ENCODE peak calls at places on chromosome 6, in ten cellular contexts. N is upper lobe of right lung; T is amniotic epithelial cell; V is stimulated activated CD8-positive, alpha-beta memory T cell treated with anti-CD3 and anti-CD28 coated beads, Interleukin-15, amount 100 ng/mL, for 1 hour; W is NCI-H2029 treated with DMSO at 0.1 percent for 48 hours; Y is stromal cell of bone marrow; J is AG08396; Q is DMS153; S is amniotic stem cell; Z is NCI-H1436 treated with DMSO at 0.1 percent for 48 hours. L is an unnamed sample.

GRCh38 chr6:27081931-27082330 is 165.6 kb upstream of the PRSS16 start:
- DNase-seq in Q (peak; percentile 26), V (no peak), S (no peak), J (no peak), Z (no peak), N (no peak), T (no peak), W (no peak), Y (no peak), L (no peak)

GRCh38 chr6:151092561-151092960 is 147.2 kb upstream of the AKAP12 start:
- DNase-seq in N (no peak), Z (no peak), Y (no peak), J (no peak), W (no peak), V (no peak), Q (no peak), S (no peak), T (no peak), L (no peak)

GRCh38 chr6:155660243-155660977 is 204.8 kb upstream of the NOX3 start:
- DNase-seq in N (no peak), S (no peak), J (no peak), W (no peak), Y (no peak), Q (no peak), T (no peak), V (no peak), Z (no peak), L (no peak)

GRCh38 chr6:111482959-111483735 is at the start of gene REV3L:
- DNase-seq in S (peak; percentile 85), T (peak; percentile 69), Q (peak; percentile 77), N (peak; percentile 95), Y (peak; percentile 81), J (peak; percentile 83), V (peak; percentile 74), W (peak; percentile 79), Z (no peak), L (peak; percentile 96)

GRCh38 chr6:36834576-36835293 is 4.5 kb downstream of the CPNE5 start:
- DNase-seq in Q (no peak), Z (no peak), J (no peak), V (no peak), Y (no peak), T (no peak), N (no peak), S (no peak), W (no peak), L (no peak)

GRCh38 chr6:159729598-159729997 is 2.3 kb downstream of the WTAP start:
- DNase-seq in S (no peak), Y (no peak), V (no peak), Q (no peak), W (no peak), Z (no peak), N (no peak), T (no peak), J (no peak), L (no peak)

GRCh38 chr6:47476794-47477496 is 644 bp upstream of the CD2AP start:
- DNase-seq in N (no peak), V (no peak), Z (no peak), Y (no peak), Q (no peak), J (no peak), T (no peak), S (no peak), W (no peak), L (no peak)

GRCh38 chr6:36660771-36661471 is 17.6 kb upstream of the CDKN1A start:
- DNase-seq in T (peak; percentile 41), Y (no peak), Z (no peak), W (no peak), S (no peak), V (no peak), J (no peak), N (peak; percentile 89), Q (no peak), L (peak; percentile 90)

GRCh38 chr6:108564178-108564577 is 3.5 kb downstream of the FOXO3 start:
- DNase-seq in Y (peak; percentile 91), V (no peak), Z (no peak), N (no peak), W (no peak), S (peak; percentile 80), T (peak; percentile 77), J (peak; percentile 68), Q (no peak), L (no peak)

GRCh38 chr6:15754035-15754705 is 91.3 kb upstream of the DTNBP1 start:
- DNase-seq in V (no peak), S (no peak), Q (no peak), N (no peak), T (peak; percentile 9), Y (peak; percentile 13), W (no peak), Z (no peak), J (peak; percentile 75), L (no peak)

GRCh38 chr6:44272529-44272928 is 2.3 kb downstream of the TMEM151B start:
- DNase-seq in Q (no peak), S (no peak), N (no peak), Z (no peak), Y (no peak), W (no peak), V (no peak), J (no peak), T (no peak), L (no peak)

GRCh38 chr6:105952762-105953700 is 133.1 kb upstream of the PRDM1 start:
- DNase-seq in W (no peak), T (no peak), J (no peak), Y (no peak), Q (no peak), N (no peak), S (no peak), V (no peak), Z (no peak), L (no peak)

GRCh38 chr6:161443868-161444267 is 170.0 kb upstream of the AGPAT4 start:
- DNase-seq in Z (peak; percentile 96), S (no peak), J (no peak), Q (no peak), Y (no peak), N (no peak), W (no peak), T (no peak), V (no peak), L (no peak)

GRCh38 chr6:72049376-72049775 is 163.0 kb downstream of the RIMS1 start:
- DNase-seq in T (no peak), J (no peak), Y (no peak), V (no peak), Z (no peak), W (no peak), S (no peak), N (no peak), Q (no peak), L (no peak)

GRCh38 chr6:20427856-20428255 is 26.2 kb downstream of the E2F3 start:
- DNase-seq in V (no peak), Q (no peak), T (no peak), N (no peak), Z (no peak), S (no peak), J (no peak), Y (no peak), W (no peak), L (no peak)

GRCh38 chr6:168102093-168102985 is 23.3 kb upstream of the FRMD1 start:
- DNase-seq in T (no peak), Z (no peak), J (no peak), W (peak; percentile 98), V (no peak), N (peak; percentile 53), Q (peak; percentile 91), Y (no peak), S (no peak), L (peak; percentile 80)

GRCh38 chr6:157800420-157801237 is 22.4 kb upstream of the SNX9 start:
- DNase-seq in V (no peak), N (no peak), Y (peak; percentile 51), Q (no peak), T (peak; percentile 76), Z (no peak), J (peak; percentile 41), S (no peak), W (no peak), L (no peak)

L was measured in kidney.